ENCODE peak calls at places on chromosomes 2 and 18, in six cellular contexts. H is HS-5; D is HFF-Myc; E is stimulated activated effector memory CD8-positive, alpha-beta T cell treated with anti-CD3 and anti-CD28 coated beads, Interleukin-12 subunit alpha, Interleukin-12 subunit beta, amount 100 ng/mL, for 72 hours; W is CD4-positive, alpha-beta T cell; Z is endothelial cell. J is an unnamed sample.

GRCh38 chr18:1668284-1668683 is 763.6 kb downstream of the ADCYAP1 start:
- DNase-seq in D (no peak), Z (no peak), E (no peak), W (no peak), H (no peak), J (no peak)

GRCh38 chr2:43185146-43185545 is 41.3 kb downstream of the ZFP36L2 start:
- DNase-seq in W (no peak), Z (no peak), H (no peak), D (no peak), E (no peak), J (no peak)

GRCh38 chr2:219244789-219245147 is 476 bp downstream of the GLB1L start:
- DNase-seq in D (no peak), E (no peak), Z (no peak), W (no peak), H (no peak), J (no peak)

GRCh38 chr2:49288902-49289680 is 134.8 kb upstream of the FSHR start:
- DNase-seq in D (no peak), Z (no peak), H (no peak), E (no peak), W (no peak), J (no peak)

GRCh38 chr18:71673498-71673897 is 870.6 kb downstream of the CBLN2 start:
- DNase-seq in W (no peak), Z (no peak), E (no peak), D (no peak), H (no peak), J (no peak)

GRCh38 chr2:17427401-17427800 is 90.8 kb downstream of the RAD51AP2 start:
- DNase-seq in Z (no peak), W (no peak), E (no peak), H (no peak), D (no peak), J (no peak)

GRCh38 chr2:237345891-237346640 is 67.9 kb downstream of the COL6A3 start:
- DNase-seq in H (peak; percentile 6), D (no peak), W (no peak), Z (no peak), E (no peak), J (no peak)

GRCh38 chr2:34099377-34099776 is 500.3 kb upstream of the FAM98A start:
- DNase-seq in H (no peak), E (no peak), W (no peak), Z (no peak), D (no peak), J (no peak)

GRCh38 chr18:42072407-42072806 is 117.4 kb downstream of the PIK3C3 start:
- DNase-seq in D (no peak), H (no peak), W (no peak), Z (no peak), E (no peak), J (no peak)

J was measured in progenitor cell of endocrine pancreas.